ENCODE peak calls at places on chromosomes 12 and 14, in nine cellular contexts. T is tibial nerve, Q is activated gamma-delta T cell treated with Interleukin-2 at 50 U/mL for 16 hours, W is tibial artery, R is GM23338, O is heart left ventricle, Y is EH, C is RKO, M is stomach. L is an unnamed sample.

GRCh38 chr12:49346659-49347306 is at the start of gene DNAJC22:
- DNase-seq in T (no peak), Q (no peak), W (no peak), R (peak), O (no peak), Y (peak), C (no peak), M (peak), L (no peak)

GRCh38 chr12:122874081-122874480 is 21.8 kb downstream of the VPS37B start:
- DNase-seq in T (no peak), Q (peak), W (no peak), R (peak), O (no peak), Y (no peak), C (no peak), M (peak), L (no peak)

GRCh38 chr12:116642101-116642500 is 82.9 kb downstream of the MAP1LC3B2 start:
- DNase-seq in T (no peak), Q (no peak), W (no peak), R (no peak), O (no peak), Y (no peak), C (no peak), M (no peak), L (no peak)

GRCh38 chr12:19810213-19810612 is 370.9 kb downstream of the AEBP2 start:
- DNase-seq in T (no peak), Q (no peak), W (no peak), R (no peak), O (no peak), Y (no peak), C (no peak), M (no peak), L (no peak)

GRCh38 chr12:79552186-79552585 is 138.6 kb downstream of the PAWR start:
- DNase-seq in T (no peak), Q (no peak), W (no peak), R (no peak), O (no peak), Y (no peak), C (no peak), M (no peak), L (no peak)

GRCh38 chr14:84390010-84390409 is 1139.9 kb upstream of the FLRT2 start:
- DNase-seq in T (no peak), Q (no peak), W (no peak), R (no peak), O (no peak), Y (no peak), C (no peak), M (no peak), L (no peak)

GRCh38 chr12:124759841-124760508 is 103.7 kb downstream of the SCARB1 start:
- DNase-seq in T (no peak), Q (no peak), W (no peak), R (no peak), O (no peak), Y (peak), C (no peak), M (peak), L (no peak)

GRCh38 chr14:64706552-64707193 is 2.4 kb downstream of the PLEKHG3 start:
- DNase-seq in T (no peak), Q (no peak), W (peak), R (peak), O (peak), Y (no peak), C (no peak), M (no peak), L (no peak)

GRCh38 chr12:4579305-4580097 is 17.5 kb downstream of the DYRK4 start:
- DNase-seq in T (no peak), Q (no peak), W (no peak), R (peak), O (no peak), Y (peak), C (peak), M (no peak), L (no peak)

GRCh38 chr14:56501909-56502530 is 77.6 kb upstream of the TMEM260 start:
- DNase-seq in T (no peak), Q (no peak), W (no peak), R (peak), O (no peak), Y (no peak), C (no peak), M (no peak), L (no peak)

GRCh38 chr14:67108230-67108629 is 81.0 kb upstream of the GARIN2 start:
- DNase-seq in T (no peak), Q (no peak), W (no peak), R (no peak), O (no peak), Y (no peak), C (no peak), M (no peak), L (no peak)

GRCh38 chr12:116594325-116595038 is 35.3 kb downstream of the MAP1LC3B2 start:
- DNase-seq in T (no peak), Q (peak), W (peak), R (no peak), O (peak), Y (no peak), C (no peak), M (no peak), L (no peak)

GRCh38 chr14:30751646-30752416 is 122.5 kb upstream of the COCH start:
- DNase-seq in T (no peak), Q (no peak), W (no peak), R (peak), O (no peak), Y (no peak), C (no peak), M (no peak), L (no peak)

GRCh38 chr12:112182499-112182898 is 57.1 kb downstream of the TRAFD1 start:
- DNase-seq in T (no peak), Q (no peak), W (no peak), R (no peak), O (no peak), Y (no peak), C (no peak), M (no peak), L (no peak)

GRCh38 chr14:55628426-55628825 is 48.4 kb downstream of the KTN1 start:
- DNase-seq in T (no peak), Q (no peak), W (no peak), R (no peak), O (no peak), Y (no peak), C (no peak), M (no peak), L (no peak)

GRCh38 chr12:131007031-131007793 is 53.5 kb downstream of the ADGRD1 start:
- DNase-seq in T (peak), Q (no peak), W (no peak), R (no peak), O (peak), Y (no peak), C (no peak), M (peak), L (peak)

GRCh38 chr12:18895946-18896345 is 158.0 kb downstream of the CAPZA3 start:
- DNase-seq in T (no peak), Q (no peak), W (no peak), R (peak), O (peak), Y (peak), C (no peak), M (no peak), L (peak)

GRCh38 chr12:124426594-124427550 is 132.0 kb downstream of the RFLNA start:
- DNase-seq in T (peak), Q (no peak), W (no peak), R (no peak), O (no peak), Y (no peak), C (no peak), M (no peak), L (no peak)

GRCh38 chr14:94050231-94050880 is 24.2 kb downstream of the OTUB2 start:
- DNase-seq in T (no peak), Q (peak), W (no peak), R (no peak), O (peak), Y (no peak), C (no peak), M (no peak), L (no peak)

GRCh38 chr12:103269962-103270361 is 225.8 kb downstream of the C12orf42 start:
- DNase-seq in T (no peak), Q (no peak), W (no peak), R (no peak), O (no peak), Y (no peak), C (peak), M (no peak), L (no peak)

L was measured in pancreas.